ENCODE peak calls at places on chromosomes 3 and 15, in six cellular contexts. T is cardiac muscle cell, U is heart left ventricle, J is colonic mucosa, P is A549, F is PC-9. K is an unnamed sample. For H3K4me1, the result is how much of the 10 kb centered on the place peaks cover.

GRCh38 chr15:43329222-43329959 is 982 bp downstream of the LCMT2 start:
- DNase-seq in F (no peak), T (peak), J (peak), U (peak), P (no peak), K (no peak)

GRCh38 chr3:161510510-161511260 is 14.1 kb downstream of the OTOL1 start:
- DNase-seq in J (no peak), P (no peak), U (no peak), T (no peak), F (no peak), K (no peak)

GRCh38 chr3:62874398-62875102 is 666 bp downstream of the CADPS start:
- DNase-seq in F (no peak), T (no peak), U (no peak), P (no peak), J (peak), K (no peak)

GRCh38 chr3:73624363-73625123 is at the start of gene PDZRN3:
- DNase-seq in F (no peak), P (no peak), U (peak), J (peak), T (peak), K (no peak)

GRCh38 chr15:38878946-38879345 is 314.3 kb upstream of the RASGRP1 start:
- DNase-seq in J (no peak), F (peak), P (no peak), T (no peak), U (no peak), K (no peak)

GRCh38 chr3:127784283-127784682 is 38.0 kb downstream of the MGLL start:
- DNase-seq in F (no peak), T (no peak), P (no peak), J (no peak), U (no peak), K (no peak)

GRCh38 chr3:187667526-187667925 is 2.7 kb downstream of the SST start:
- DNase-seq in J (no peak), F (no peak), T (no peak), U (no peak), P (no peak), K (no peak)

GRCh38 chr3:120113128-120114116 is 19.2 kb upstream of the GSK3B start:
- DNase-seq in T (peak), P (no peak), U (no peak), J (no peak), F (peak), K (no peak)

GRCh38 chr3:141228385-141228784 is 3.2 kb upstream of the PXYLP1 start:
- DNase-seq in J (no peak), F (no peak), U (no peak), P (no peak), T (no peak), K (no peak)

GRCh38 chr15:48940508-48940907 is 23.2 kb downstream of the SHC4 start:
- DNase-seq in P (no peak), U (no peak), T (peak), J (no peak), F (no peak), K (no peak)

GRCh38 chr3:132448211-132448961 is 31.1 kb downstream of the DNAJC13 start:
- DNase-seq in T (peak), P (no peak), F (no peak), U (peak), J (peak), K (no peak)

GRCh38 chr15:31598620-31599019 is 272.0 kb downstream of the KLF13 start:
- DNase-seq in T (no peak), U (no peak), J (peak), F (no peak), P (no peak), K (no peak)

GRCh38 chr15:71278989-71279756 is 163.9 kb downstream of the THSD4 start:
- DNase-seq in T (peak), F (peak), J (peak), P (peak), U (peak), K (peak)

GRCh38 chr3:196667056-196667844 is 27.8 kb downstream of the NRROS start:
- DNase-seq in P (no peak), U (no peak), F (no peak), T (no peak), J (no peak), K (no peak)

GRCh38 chr15:69727257-69727924 is 274.8 kb downstream of the RPLP1 start:
- DNase-seq in U (no peak), J (no peak), T (no peak), P (no peak), F (no peak), K (no peak)

GRCh38 chr3:48015451-48016182 is 599 bp downstream of the MAP4 start:
- DNase-seq in P (no peak), T (peak), J (no peak), F (no peak), U (no peak), K (no peak)

GRCh38 chr15:50854594-50855490 is 53.6 kb upstream of the AP4E1 start:
- DNase-seq in F (peak), U (no peak), J (no peak), T (no peak), P (no peak), K (no peak)

GRCh38 chr3:46566040-46566631 is at the start of gene LRRC2:
- DNase-seq in T (peak), U (peak), F (peak), P (no peak), J (peak), K (no peak)

GRCh38 chr15:38072507-38073277 is 138.3 kb downstream of the TMCO5A start:
- DNase-seq in J (peak), T (peak), F (peak), U (peak), P (peak), K (peak)

GRCh38 chr15:69074843-69075224 is 60.3 kb downstream of the NOX5 start:
- DNase-seq in F (no peak), U (no peak), T (peak), P (no peak), J (peak), K (no peak)

GRCh38 chr15:73794501-73795133 is 41.5 kb upstream of the INSYN1 start:
- DNase-seq in U (no peak), T (peak), J (no peak), P (no peak), F (no peak), K (no peak)

GRCh38 chr3:50913279-50913678 is 238.6 kb downstream of the DOCK3 start:
- DNase-seq in F (peak), T (no peak), P (no peak), U (peak), J (no peak), K (no peak)

GRCh38 chr3:69541823-69542264 is 156.0 kb upstream of the FRMD4B start:
- DNase-seq in P (no peak), U (peak), T (peak), F (no peak), J (no peak), K (no peak)

GRCh38 chr3:52245322-52246263 is at the start of gene PPM1M:
- DNase-seq in F (peak), U (peak), J (peak), P (peak), T (peak), K (peak)

GRCh38 chr3:43919067-43919466 is 228.3 kb downstream of the ABHD5 start:
- DNase-seq in F (no peak), P (no peak), U (no peak), T (peak), J (no peak), K (no peak)

DNA sequence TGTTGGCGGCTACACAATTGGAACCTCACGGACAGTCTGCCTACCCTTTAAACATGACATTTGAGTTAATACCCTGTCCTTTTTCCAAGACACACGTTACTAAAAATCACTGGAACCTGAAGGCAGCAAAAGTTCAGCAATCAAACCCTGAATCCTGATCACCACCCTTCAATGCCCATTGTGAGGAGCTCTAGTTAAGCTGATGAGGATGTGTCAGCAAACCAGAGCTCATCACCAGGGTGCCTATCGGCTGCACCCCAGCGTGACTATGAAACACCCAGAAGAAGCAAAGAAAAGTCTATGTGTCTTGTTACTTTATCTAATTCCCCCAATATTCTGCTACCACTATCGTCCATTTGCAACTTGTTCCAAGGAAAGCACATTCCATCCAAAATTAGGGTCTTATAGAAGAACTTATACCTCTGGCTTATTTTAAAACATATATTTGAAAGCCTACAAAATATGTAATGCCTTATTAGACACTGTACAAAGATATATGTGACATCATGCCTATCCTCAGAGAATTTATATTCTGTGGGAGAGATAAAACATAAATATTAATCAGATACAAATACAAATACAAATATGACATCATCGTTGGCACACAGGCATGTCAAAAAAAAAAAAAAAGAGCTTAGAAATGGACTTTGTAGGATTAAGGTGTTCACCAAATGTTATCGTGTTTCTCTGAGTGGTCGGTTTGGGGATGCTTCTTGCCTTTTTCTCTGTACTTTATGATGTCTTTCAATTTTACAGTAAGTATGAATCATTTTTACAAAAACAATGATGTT is 219.7 kb upstream of the SETMAR start:
- DNase-seq in T (no peak), P (no peak), U (no peak), F (no peak), J (no peak), K (no peak)
- TF ChIP-seq CTCF in T (no peak), P (no peak), U (no peak), F (no peak), J (no peak), K (no peak)

GRCh38 chr3:159788291-159788690 is 200.3 kb upstream of the IL12A start:
- DNase-seq in J (no peak), U (no peak), T (peak), P (no peak), F (no peak), K (no peak)
- H3K4me1 ChIP-seq in J (under half), U (under half), T (under half), P (half or more), F (half or more), K (half or more)

GRCh38 chr15:75063338-75063737 is 39.9 kb downstream of the PPCDC start:
- DNase-seq in J (no peak), F (no peak), P (no peak), U (no peak), T (peak), K (no peak)

GRCh38 chr15:75065851-75066509 is 42.6 kb downstream of the PPCDC start:
- DNase-seq in F (no peak), U (no peak), P (no peak), J (no peak), T (peak), K (no peak)

GRCh38 chr15:75063889-75064288 is 40.5 kb downstream of the PPCDC start:
- DNase-seq in T (no peak), F (no peak), J (no peak), P (no peak), U (no peak), K (no peak)

GRCh38 chr15:75067123-75067854 is 43.9 kb downstream of the PPCDC start:
- DNase-seq in U (no peak), P (no peak), T (peak), J (no peak), F (peak), K (no peak)

DNA sequence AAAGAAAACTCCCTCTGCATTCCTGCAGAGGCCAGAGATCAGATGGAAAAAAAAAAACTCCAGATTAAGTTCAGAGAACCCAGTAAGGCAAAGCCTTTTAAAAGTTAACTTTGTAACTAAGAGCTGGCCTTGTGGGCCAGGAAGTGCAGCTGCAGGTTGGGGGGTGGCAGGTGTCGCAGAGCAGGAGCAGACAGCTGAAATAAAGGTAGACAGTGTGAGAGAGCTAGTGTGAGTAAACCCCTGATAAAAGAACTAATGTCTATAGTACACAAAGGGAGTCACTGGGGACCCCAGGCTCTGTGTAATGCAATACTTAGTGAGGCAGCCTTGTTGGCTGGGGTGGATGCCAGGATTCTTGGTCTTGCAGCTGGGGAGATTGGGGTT is 42.1 kb downstream of the PPCDC start:
- DNase-seq in F (no peak), P (no peak), J (no peak), U (no peak), T (peak), K (no peak)
- TF ChIP-seq CTCF in F (no peak), P (no peak), J (no peak), U (no peak), T (no peak), K (no peak)

GRCh38 chr3:194130807-194131589 is 5.0 kb upstream of the HES1 start:
- DNase-seq in F (peak), U (no peak), P (no peak), J (peak), T (peak), K (no peak)
- H3K4me1 ChIP-seq in F (half or more), U (under half), P (under half), J (under half), T (under half), K (under half)

GRCh38 chr3:189985938-189986337 is 134.8 kb downstream of the P3H2 start:
- DNase-seq in J (no peak), U (no peak), P (no peak), T (no peak), F (no peak), K (no peak)
- TF ChIP-seq CTCF in J (no peak), U (no peak), P (no peak), T (no peak), F (no peak), K (no peak)